ENCODE peak calls at places on chromosomes 3 and 15, in four cellular contexts. O is neural progenitor cell, L is GM12878, H is MM.1S. E is an unnamed sample.

GRCh38 chr3:45549961-45550360 is 44.6 kb upstream of the LIMD1 start:
- DNase-seq in O (no peak), L (no peak), H (no peak), E (no peak)

GRCh38 chr15:69321041-69321554 is 22.4 kb downstream of the PAQR5 start:
- DNase-seq in O (no peak), L (no peak), H (peak; percentile 59), E (no peak)

GRCh38 chr3:47016934-47017435 is 37.5 kb downstream of the NBEAL2 start:
- DNase-seq in O (no peak), L (peak; percentile 40), H (no peak), E (peak; percentile 93)

GRCh38 chr3:60599586-60599985 is 651.7 kb downstream of the FHIT start:
- DNase-seq in O (no peak), L (no peak), H (no peak), E (no peak)

GRCh38 chr3:115766587-115767492 is 143.5 kb downstream of the GAP43 start:
- DNase-seq in O (peak; percentile 8), L (no peak), H (no peak), E (no peak)

GRCh38 chr3:121819236-121819635 is 15.6 kb downstream of the IQCB1 start:
- DNase-seq in O (no peak), L (no peak), H (no peak), E (no peak)

GRCh38 chr15:101435761-101436160 is 53.7 kb downstream of the PCSK6 start:
- DNase-seq in O (no peak), L (no peak), H (no peak), E (peak; percentile 65)

GRCh38 chr3:8854656-8855055 is 85.2 kb upstream of the OXTR start:
- DNase-seq in O (no peak), L (no peak), H (no peak), E (no peak)

GRCh38 chr3:13612829-13613228 is 63.9 kb downstream of the FBLN2 start:
- DNase-seq in O (no peak), L (no peak), H (no peak), E (peak; percentile 70)

GRCh38 chr3:81490541-81491288 is 270.7 kb downstream of the GBE1 start:
- DNase-seq in O (peak; percentile 94), L (peak; percentile 36), H (peak; percentile 84), E (peak; percentile 73)

GRCh38 chr3:182294256-182294655 is 499.0 kb upstream of the ATP11B start:
- DNase-seq in O (no peak), L (no peak), H (no peak), E (no peak)

GRCh38 chr3:65953301-65953812 is 85.4 kb downstream of the MAGI1 start:
- DNase-seq in O (peak; percentile 23), L (no peak), H (peak; percentile 52), E (peak; percentile 8)

GRCh38 chr3:29271501-29271900 is 9.4 kb upstream of the RBMS3 start:
- DNase-seq in O (no peak), L (no peak), H (no peak), E (no peak)

GRCh38 chr15:45168286-45168685 is 19.5 kb downstream of the SHF start:
- DNase-seq in O (no peak), L (no peak), H (no peak), E (peak; percentile 51)

GRCh38 chr15:90592144-90592887 is 62.6 kb downstream of the CRTC3 start:
- DNase-seq in O (no peak), L (no peak), H (no peak), E (peak; percentile 93)

GRCh38 chr15:63983071-63983711 is 63.1 kb downstream of the DAPK2 start:
- DNase-seq in O (peak; percentile 44), L (no peak), H (no peak), E (no peak)

GRCh38 chr3:126537730-126538281 is 13.9 kb downstream of the CHST13 start:
- DNase-seq in O (no peak), L (no peak), H (no peak), E (no peak)

GRCh38 chr3:190909908-190910307 is 47.4 kb upstream of the GMNC start:
- DNase-seq in O (no peak), L (no peak), H (no peak), E (no peak)

GRCh38 chr3:148146947-148147346 is 550.8 kb upstream of the AGTR1 start:
- DNase-seq in O (no peak), L (no peak), H (no peak), E (no peak)

GRCh38 chr15:32706704-32707103 is 11.1 kb upstream of the GREM1 start:
- DNase-seq in O (no peak), L (no peak), H (no peak), E (peak; percentile 93)

GRCh38 chr3:10438902-10439610 is 66.3 kb downstream of the ATP2B2 start:
- DNase-seq in O (no peak), L (no peak), H (no peak), E (no peak)

GRCh38 chr3:10435850-10436249 is 69.5 kb downstream of the ATP2B2 start:
- DNase-seq in O (no peak), L (no peak), H (no peak), E (no peak)

GRCh38 chr3:10434938-10435336 is 70.4 kb downstream of the ATP2B2 start:
- DNase-seq in O (no peak), L (no peak), H (no peak), E (no peak)

GRCh38 chr3:10437272-10437994 is 68.0 kb downstream of the ATP2B2 start:
- DNase-seq in O (no peak), L (peak; percentile 48), H (no peak), E (peak; percentile 97)

DNA sequence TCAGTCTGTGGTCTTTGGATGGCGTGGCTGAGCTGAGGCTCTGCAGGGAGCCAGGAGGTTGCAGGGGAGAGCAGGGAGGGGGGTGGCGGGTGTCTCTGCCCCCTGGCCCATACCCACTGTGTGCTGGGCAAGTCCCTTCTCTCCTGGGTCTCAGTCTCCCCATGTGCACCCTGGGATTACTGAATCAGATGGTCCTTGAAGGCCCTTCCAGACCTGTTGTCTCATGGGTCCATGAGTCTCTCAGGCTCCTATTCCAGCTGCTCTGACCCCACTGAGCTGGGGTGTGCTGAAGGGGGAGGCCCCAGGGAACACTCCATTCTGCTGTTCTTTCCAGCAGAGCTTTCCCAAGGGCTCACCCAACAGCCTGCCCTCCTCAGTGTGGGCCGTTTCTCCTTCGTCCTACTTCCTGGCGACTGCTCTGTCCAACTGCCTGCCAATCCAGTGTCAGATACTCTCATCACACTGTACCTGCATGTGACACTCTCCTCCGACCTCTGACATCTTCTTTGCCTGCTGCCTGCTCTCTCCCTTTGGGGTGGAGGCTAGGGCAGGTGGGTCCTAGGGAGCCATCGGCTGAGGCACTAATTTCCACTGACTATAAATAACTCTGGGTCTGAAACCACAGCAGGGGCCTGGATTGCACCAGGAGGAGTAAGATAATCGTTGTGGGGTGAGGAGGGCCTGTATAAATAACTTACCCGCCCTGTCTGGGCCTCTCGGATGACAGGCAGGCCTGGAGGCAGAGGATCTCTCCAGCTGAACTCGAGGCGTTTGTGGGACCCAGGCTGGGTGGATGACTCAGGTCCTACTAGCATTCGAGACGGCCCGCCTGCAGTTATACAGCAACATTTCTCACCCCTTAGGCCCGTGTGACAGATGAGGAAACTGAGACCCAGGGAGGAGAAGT is 67.1 kb downstream of the ATP2B2 start:
- DNase-seq in O (no peak), L (no peak), H (no peak), E (peak; percentile 95)
- H3K79me2 ChIP-seq in O (no peaks in the 10 kb centered on the region), L (no peaks in the 10 kb centered on the region), H (no peaks in the 10 kb centered on the region), E (no peaks in the 10 kb centered on the region)

GRCh38 chr3:15279671-15280402 is 52.5 kb downstream of the SH3BP5 start:
- DNase-seq in O (no peak), L (no peak), H (no peak), E (peak; percentile 6)
- H3K79me2 ChIP-seq in O (no peaks in the 10 kb centered on the region), L (no peaks in the 10 kb centered on the region), H (no peaks in the 10 kb centered on the region), E (peaks cover 84% of the 10 kb centered on the region)

DNA sequence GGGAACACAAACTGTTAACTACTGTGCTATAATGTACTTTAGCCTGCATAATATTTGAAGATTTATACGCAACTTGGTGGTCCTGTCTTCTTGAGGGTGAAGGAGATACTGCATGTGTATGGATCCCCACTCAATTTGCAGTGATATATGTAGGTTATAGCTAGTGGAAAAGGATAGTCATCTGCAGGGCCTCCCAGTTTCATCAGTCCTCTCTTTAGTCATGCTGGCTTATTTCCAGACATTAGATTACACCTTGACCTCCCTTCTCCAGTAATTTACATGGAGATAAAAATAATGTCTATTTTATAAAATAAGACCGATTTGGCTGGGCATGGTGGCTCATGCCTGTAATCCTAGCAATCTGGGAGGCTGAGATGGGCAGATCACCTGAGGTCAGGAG is 3.7 kb downstream of the NR1D2 start:
- DNase-seq in O (no peak), L (no peak), H (no peak), E (peak; percentile 53)
- H3K79me2 ChIP-seq in O (peaks cover 76% of the 10 kb centered on the region), L (peaks cover 28% of the 10 kb centered on the region), H (peaks cover 75% of the 10 kb centered on the region), E (peaks cover 65% of the 10 kb centered on the region)

GRCh38 chr3:128036119-128036518 is 16.1 kb upstream of the SEC61A1 start:
- DNase-seq in O (no peak), L (no peak), H (no peak), E (no peak)
- H3K79me2 ChIP-seq in O (no peaks in the 10 kb centered on the region), L (no peaks in the 10 kb centered on the region), H (no peaks in the 10 kb centered on the region), E (no peaks in the 10 kb centered on the region)

DNA sequence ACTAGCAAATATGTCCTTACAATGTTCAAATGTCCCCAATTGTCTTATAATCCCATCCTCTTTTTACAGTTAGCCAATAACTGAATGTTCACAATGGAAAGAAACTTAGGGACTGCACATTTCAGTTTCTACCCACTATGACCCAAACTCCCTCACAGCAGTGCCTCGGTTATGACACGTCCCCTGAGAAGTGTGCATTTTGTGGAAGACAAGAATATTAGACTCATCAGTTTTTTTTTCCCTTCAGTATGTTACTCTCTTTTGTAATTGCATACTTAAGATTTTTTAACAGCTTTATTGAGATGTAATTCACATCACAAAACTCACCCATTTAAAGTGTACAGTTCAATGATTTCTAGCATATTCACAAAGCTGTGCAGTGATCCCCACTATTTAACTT is 64.8 kb downstream of the IGF2BP2 start:
- DNase-seq in O (no peak), L (no peak), H (no peak), E (peak; percentile 11)
- H3K79me2 ChIP-seq in O (peaks cover 100% of the 10 kb centered on the region), L (no peaks in the 10 kb centered on the region), H (no peaks in the 10 kb centered on the region), E (peaks cover 93% of the 10 kb centered on the region)

DNA sequence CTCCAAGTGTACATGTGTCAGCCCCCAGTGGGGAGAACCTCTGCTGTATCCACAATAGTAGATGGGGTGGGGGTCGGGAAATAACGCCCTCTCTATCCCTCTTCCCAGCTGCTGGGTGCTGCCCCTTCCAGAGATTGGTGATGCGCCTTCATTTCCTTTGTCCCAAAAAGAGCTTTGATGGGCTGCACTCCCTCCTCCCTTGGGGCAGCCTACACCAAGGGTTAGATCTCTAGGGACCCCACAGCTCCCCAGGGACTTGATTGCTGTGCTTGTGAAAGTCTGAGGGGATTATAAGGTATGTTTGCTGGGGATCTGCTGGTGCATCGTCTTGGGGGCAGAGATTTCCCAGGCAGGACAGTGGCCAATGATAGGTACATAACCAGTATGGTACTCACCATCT is 105.3 kb downstream of the UNC13C start:
- DNase-seq in O (no peak), L (no peak), H (no peak), E (no peak)
- H3K79me2 ChIP-seq in O (no peaks in the 10 kb centered on the region), L (no peaks in the 10 kb centered on the region), H (no peaks in the 10 kb centered on the region), E (no peaks in the 10 kb centered on the region)

DNA sequence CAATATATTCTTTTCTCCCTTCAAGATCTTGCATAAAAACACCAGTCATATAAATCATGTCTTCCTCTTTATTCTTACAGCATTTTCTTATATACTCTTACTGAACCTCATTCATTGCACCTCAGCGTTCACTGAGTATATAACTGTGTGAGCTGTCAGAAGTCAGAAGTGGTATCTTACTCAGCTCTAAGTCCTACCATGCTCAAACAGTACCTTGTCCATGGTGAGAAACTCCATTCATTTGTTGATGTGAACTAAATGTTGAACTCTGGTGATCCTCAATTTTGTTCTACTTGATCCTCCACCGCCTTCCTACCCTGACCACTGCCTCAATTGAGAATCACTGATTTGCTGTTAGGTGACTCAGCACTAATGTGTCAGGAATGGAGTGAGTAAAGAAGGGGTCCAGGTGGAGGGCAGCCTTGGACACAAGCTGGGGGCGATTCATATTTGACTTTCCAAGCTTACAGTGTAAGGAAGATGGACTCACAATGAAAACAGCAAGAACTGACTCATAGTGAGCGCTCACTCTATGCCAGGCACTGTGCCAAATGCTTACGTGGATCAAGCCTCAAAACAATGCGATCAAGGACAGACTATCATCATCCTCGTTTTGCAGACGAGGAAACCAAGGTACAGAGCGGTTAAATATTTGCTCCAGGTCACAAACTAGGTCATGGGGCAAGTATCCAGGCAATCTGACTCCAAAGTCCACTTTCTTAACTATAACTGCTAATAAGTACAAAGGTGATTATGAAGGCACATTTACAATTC is 13.5 kb upstream of the ZFYVE19 start:
- DNase-seq in O (no peak), L (no peak), H (no peak), E (peak; percentile 53)
- H3K79me2 ChIP-seq in O (peaks cover 15% of the 10 kb centered on the region), L (peaks cover 3% of the 10 kb centered on the region), H (peaks cover 5% of the 10 kb centered on the region), E (peaks cover 59% of the 10 kb centered on the region)

E was measured in osteoblast.